ENCODE peak calls at places on chromosomes 3 and 15, in eight cellular contexts. H, J, F, Z, R, Y, E and D are unnamed samples.

GRCh38 chr3:136584728-136585127 is 167.4 kb downstream of the STAG1 start:
- DNase-seq in F (no peak), Y (no peak), J (peak; percentile 12), E (no peak), Z (no peak), H (no peak), R (no peak), D (no peak)

GRCh38 chr3:12588674-12589054 is 31.8 kb downstream of the MKRN2 start:
- DNase-seq in E (no peak), J (no peak), Y (no peak), R (no peak), Z (no peak), F (no peak), H (no peak), D (no peak)

GRCh38 chr3:172953576-172953975 is 187.5 kb downstream of the SPATA16 start:
- DNase-seq in R (no peak), Z (no peak), E (no peak), J (no peak), F (no peak), Y (no peak), H (no peak), D (no peak)

GRCh38 chr3:125055913-125056705 is at the start of gene HEG1:
- DNase-seq in E (peak; percentile 68), Y (peak; percentile 47), Z (peak; percentile 85), H (peak; percentile 59), J (peak; percentile 82), F (peak; percentile 91), R (peak; percentile 56), D (peak; percentile 91)

GRCh38 chr3:194279106-194279505 is 72.0 kb downstream of the CPN2 start:
- DNase-seq in R (peak; percentile 19), J (no peak), Y (no peak), H (no peak), Z (no peak), E (no peak), F (peak; percentile 13), D (no peak)

GRCh38 chr3:94524102-94524922 is 461.5 kb downstream of the NSUN3 start:
- DNase-seq in E (no peak), R (no peak), F (no peak), Y (no peak), H (no peak), Z (no peak), J (no peak), D (no peak)

GRCh38 chr3:24220859-24221657 is 273.6 kb downstream of the THRB start:
- DNase-seq in F (no peak), H (no peak), E (peak; percentile 97), J (peak; percentile 91), Y (peak; percentile 93), R (no peak), Z (no peak), D (peak; percentile 97)

GRCh38 chr3:106247902-106248684 is 379.3 kb upstream of the CBLB start:
- DNase-seq in J (no peak), Z (no peak), R (no peak), E (peak; percentile 21), Y (no peak), F (no peak), H (no peak), D (peak; percentile 60)

GRCh38 chr15:101723161-101723873 is 956 bp downstream of the TARS3 start:
- DNase-seq in Z (no peak), F (no peak), H (no peak), Y (no peak), R (no peak), E (peak; percentile 23), J (peak; percentile 12), D (peak; percentile 35)

GRCh38 chr3:138068579-138069174 is 46.7 kb downstream of the DZIP1L start:
- DNase-seq in E (peak; percentile 41), R (peak; percentile 43), Z (peak; percentile 62), H (peak; percentile 90), J (peak; percentile 88), F (peak; percentile 82), Y (no peak), D (peak; percentile 79)

GRCh38 chr15:84859143-84859542 is 25.3 kb upstream of the SLC28A1 start:
- DNase-seq in Z (no peak), H (peak; percentile 94), F (no peak), R (no peak), E (no peak), J (no peak), Y (no peak), D (no peak)

GRCh38 chr3:171747223-171747920 is 62.9 kb downstream of the PLD1 start:
- DNase-seq in H (no peak), J (peak; percentile 44), Y (no peak), F (no peak), Z (no peak), E (no peak), R (no peak), D (no peak)

GRCh38 chr15:101672298-101672697 is 20.1 kb upstream of the TM2D3 start:
- DNase-seq in H (no peak), Y (no peak), Z (no peak), R (no peak), J (peak; percentile 18), E (no peak), F (no peak), D (no peak)

GRCh38 chr3:31035681-31036080 is 141.2 kb upstream of the GADL1 start:
- DNase-seq in H (no peak), E (peak; percentile 86), J (no peak), Z (no peak), R (no peak), F (no peak), Y (no peak), D (no peak)

GRCh38 chr3:71511037-71511436 is 72.5 kb downstream of the FOXP1 start:
- DNase-seq in H (no peak), Y (peak; percentile 37), Z (no peak), E (peak; percentile 99), R (no peak), J (peak; percentile 68), F (no peak), D (peak; percentile 88)

GRCh38 chr3:71511446-71511845 is 72.1 kb downstream of the FOXP1 start:
- DNase-seq in R (no peak), H (no peak), E (no peak), F (no peak), Z (no peak), J (no peak), Y (no peak), D (no peak)

GRCh38 chr3:71513081-71513480 is 70.4 kb downstream of the FOXP1 start:
- DNase-seq in F (no peak), E (no peak), J (no peak), R (no peak), Y (no peak), Z (no peak), H (no peak), D (no peak)

GRCh38 chr3:71512544-71512943 is 71.0 kb downstream of the FOXP1 start:
- DNase-seq in R (no peak), E (no peak), F (no peak), Y (no peak), Z (no peak), J (no peak), H (no peak), D (no peak)

GRCh38 chr3:71512000-71512399 is 71.5 kb downstream of the FOXP1 start:
- DNase-seq in R (no peak), J (no peak), H (no peak), E (no peak), Z (no peak), Y (no peak), F (no peak), D (no peak)
- TF ChIP-seq CTCF in R (no peak), J (no peak), H (no peak), E (no peak), Z (no peak), Y (no peak), F (peak; percentile 21), D (no peak)

DNA sequence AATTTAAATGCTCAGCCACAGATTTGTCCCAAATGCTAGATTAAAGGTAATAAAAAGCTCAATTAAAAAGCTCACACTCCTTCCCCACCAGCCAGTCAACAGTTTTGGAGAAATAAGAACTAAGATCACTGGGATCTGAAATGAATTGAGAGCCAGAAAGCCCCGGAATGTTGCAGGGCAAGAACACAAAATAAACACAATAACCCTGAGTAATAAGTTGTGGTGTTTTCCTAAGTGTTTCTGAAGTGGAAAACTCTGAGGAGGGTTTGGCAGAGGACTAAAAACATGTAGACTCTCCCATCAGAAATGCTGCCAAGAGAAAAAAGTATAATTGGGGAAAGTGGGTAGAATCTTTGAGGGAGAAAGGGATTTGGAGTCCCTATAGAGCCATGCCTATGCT is 127.8 kb downstream of the ABI3BP start:
- DNase-seq in Z (no peak), R (no peak), J (peak; percentile 6), Y (no peak), H (no peak), E (peak; percentile 47), F (no peak), D (peak; percentile 27)
- TF ChIP-seq CTCF in Z (no peak), R (no peak), J (no peak), Y (no peak), H (no peak), E (no peak), F (no peak), D (no peak)

GRCh38 chr3:46717447-46718231 is at the start of gene PRSS50:
- DNase-seq in J (no peak), R (peak; percentile 0), E (no peak), H (no peak), Z (no peak), F (no peak), Y (no peak), D (no peak)
- TF ChIP-seq CTCF in J (no peak), R (no peak), E (no peak), H (peak; percentile 60), Z (no peak), F (peak; percentile 27), Y (peak; percentile 33), D (peak; percentile 7)

DNA sequence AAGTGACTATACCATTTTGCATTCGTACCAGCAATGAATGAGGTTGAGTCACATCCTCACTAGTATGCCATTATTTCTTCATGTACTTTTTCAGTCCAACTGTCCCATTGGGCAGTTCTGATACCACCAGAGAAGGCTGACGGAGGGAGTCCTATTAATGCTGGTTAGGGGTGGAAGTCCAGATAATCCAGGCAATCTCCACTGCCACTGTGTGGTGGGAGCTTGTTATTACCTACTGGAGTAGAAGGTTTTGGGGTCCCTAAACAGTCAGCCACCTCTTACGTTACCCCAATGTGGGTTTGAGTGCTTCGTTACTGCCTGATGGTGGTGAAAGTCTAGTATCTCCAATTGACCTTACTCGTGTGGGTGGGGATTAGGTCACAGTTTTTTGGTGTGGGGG is 210.8 kb downstream of the DOCK3 start:
- DNase-seq in Y (no peak), Z (no peak), R (no peak), J (no peak), F (no peak), H (peak; percentile 2), E (no peak), D (no peak)
- TF ChIP-seq CTCF in Y (no peak), Z (no peak), R (no peak), J (no peak), F (no peak), H (no peak), E (peak; percentile 4), D (peak; percentile 16)